ENCODE peak calls at places on chromosomes 4 and X, in nine cellular contexts. C is renal cortical epithelial cell; N is T-helper 2 cell; I is CD4-positive, alpha-beta T cell; A is ecto neural progenitor cell; H is ELR; T is Caco-2; Z is esophagus muscularis mucosa; S is iris pigment epithelial cell. B is an unnamed sample.

GRCh38 chrX:111039606-111040005 is 56.4 kb upstream of the PAK3 start:
- DNase-seq in C (peak), N (no peak), I (no peak), A (no peak), H (no peak), T (no peak), Z (no peak), S (no peak), B (no peak)

GRCh38 chrX:122094611-122095010 is 1047.2 kb downstream of the GLUD2 start:
- DNase-seq in C (no peak), N (no peak), I (no peak), A (no peak), H (no peak), T (no peak), Z (no peak), S (peak), B (no peak)

GRCh38 chrX:55546956-55547355 is 57.3 kb upstream of the USP51 start:
- DNase-seq in C (no peak), N (no peak), I (no peak), A (no peak), H (no peak), T (no peak), Z (no peak), S (peak), B (no peak)

GRCh38 chr4:109079731-109080130 is 222.7 kb downstream of the COL25A1 start:
- DNase-seq in C (no peak), N (no peak), I (no peak), A (no peak), H (peak), T (no peak), Z (no peak), S (peak), B (no peak)

GRCh38 chr4:165011403-165011802 is 20.4 kb upstream of the TRIM60 start:
- DNase-seq in C (no peak), N (no peak), I (no peak), A (no peak), H (peak), T (no peak), Z (no peak), S (no peak), B (no peak)

GRCh38 chr4:144421056-144421455 is 224.9 kb upstream of the HHIP start:
- DNase-seq in C (no peak), N (no peak), I (no peak), A (no peak), H (no peak), T (no peak), Z (no peak), S (no peak), B (no peak)

GRCh38 chr4:143700060-143700419 is 435 bp downstream of the FREM3 start:
- DNase-seq in C (no peak), N (no peak), I (no peak), A (peak), H (no peak), T (no peak), Z (no peak), S (no peak), B (no peak)

GRCh38 chr4:71261001-71261400 is 77.8 kb upstream of the SLC4A4 start:
- DNase-seq in C (no peak), N (no peak), I (no peak), A (no peak), H (no peak), T (no peak), Z (no peak), S (no peak), B (no peak)

GRCh38 chrX:346034-346813 is 27.6 kb upstream of the GTPBP6 start:
- DNase-seq in C (no peak), N (no peak), I (no peak), A (no peak), H (no peak), T (no peak), Z (no peak), S (no peak), B (no peak)

GRCh38 chr4:178351185-178351584 is 908.9 kb upstream of the AGA start:
- DNase-seq in C (no peak), N (no peak), I (no peak), A (no peak), H (no peak), T (no peak), Z (no peak), S (no peak), B (no peak)

GRCh38 chr4:1379801-1380331 is 26.4 kb downstream of the NKX1-1 start:
- DNase-seq in C (no peak), N (no peak), I (no peak), A (no peak), H (no peak), T (no peak), Z (no peak), S (no peak), B (no peak)

GRCh38 chr4:41454393-41454792 is 83.6 kb upstream of the LIMCH1 start:
- DNase-seq in C (no peak), N (no peak), I (no peak), A (no peak), H (no peak), T (no peak), Z (no peak), S (peak), B (no peak)

GRCh38 chr4:184102488-184102887 is 115.2 kb downstream of the ENPP6 start:
- DNase-seq in C (no peak), N (no peak), I (no peak), A (no peak), H (no peak), T (no peak), Z (no peak), S (no peak), B (no peak)

GRCh38 chr4:174320501-174321199 is 36.9 kb downstream of the CEP44 start:
- DNase-seq in C (no peak), N (no peak), I (no peak), A (no peak), H (no peak), T (no peak), Z (no peak), S (peak), B (no peak)

GRCh38 chrX:134472041-134472440 is 12.1 kb downstream of the HPRT1 start:
- DNase-seq in C (no peak), N (no peak), I (no peak), A (no peak), H (no peak), T (no peak), Z (no peak), S (no peak), B (no peak)

GRCh38 chr4:22343606-22344005 is 172.3 kb downstream of the ADGRA3 start:
- DNase-seq in C (no peak), N (no peak), I (no peak), A (no peak), H (no peak), T (no peak), Z (no peak), S (no peak), B (no peak)

B was measured in GM12878.